ENCODE peak calls at places on chromosome 2, in eight cellular contexts. O is endothelial cell of umbilical vein; L is D721Med; B is BJ; H is CD8-positive, alpha-beta T cell; E is HFFc6; N is A549; F is MCF 10A. R is an unnamed sample.

GRCh38 chr2:84459944-84460429 is 907 bp upstream of the SUCLG1 start:
- DNase-seq in B (no peak), L (no peak), F (peak), O (no peak), N (peak), H (no peak), E (no peak), R (peak)

GRCh38 chr2:235444101-235444597 is 49.7 kb upstream of the AGAP1 start:
- DNase-seq in E (no peak), F (peak), L (no peak), B (no peak), O (no peak), H (no peak), N (no peak), R (no peak)

GRCh38 chr2:221501883-221502269 is 70.2 kb downstream of the EPHA4 start:
- DNase-seq in H (no peak), N (no peak), B (no peak), E (no peak), L (no peak), O (no peak), F (no peak), R (no peak)

GRCh38 chr2:69946351-69947077 is 14.9 kb downstream of the ASPRV1 start:
- DNase-seq in L (no peak), N (peak), B (peak), F (peak), E (peak), H (peak), O (peak), R (peak)

GRCh38 chr2:226308981-226309380 is 490.6 kb downstream of the IRS1 start:
- DNase-seq in H (no peak), N (no peak), E (peak), B (peak), F (no peak), O (no peak), L (no peak), R (peak)

GRCh38 chr2:1238571-1239138 is 174.6 kb upstream of the TPO start:
- DNase-seq in H (no peak), F (no peak), O (no peak), B (no peak), E (no peak), N (no peak), L (no peak), R (no peak)

GRCh38 chr2:133591164-133591563 is 22.9 kb upstream of the NCKAP5 start:
- DNase-seq in O (peak), H (no peak), N (no peak), L (no peak), B (no peak), E (no peak), F (no peak), R (no peak)

GRCh38 chr2:234165421-234165820 is 114.9 kb downstream of the SPP2 start:
- DNase-seq in L (no peak), H (no peak), B (peak), O (no peak), F (no peak), E (peak), N (no peak), R (peak)

GRCh38 chr2:8514748-8515389 is 167.0 kb upstream of the ID2 start:
- DNase-seq in E (no peak), N (no peak), H (no peak), B (no peak), F (no peak), L (no peak), O (no peak), R (no peak)

GRCh38 chr2:207239222-207239674 is 73.5 kb upstream of the KLF7 start:
- DNase-seq in L (no peak), H (no peak), B (peak), E (peak), F (peak), O (peak), N (no peak), R (peak)

GRCh38 chr2:19864369-19864768 is 37.4 kb downstream of the TTC32 start:
- DNase-seq in B (no peak), N (no peak), E (no peak), L (no peak), O (no peak), H (no peak), F (no peak), R (no peak)

GRCh38 chr2:5539281-5540211 is 152.6 kb upstream of the SOX11 start:
- DNase-seq in L (no peak), F (no peak), N (no peak), H (no peak), B (no peak), O (no peak), E (no peak), R (no peak)

GRCh38 chr2:105748564-105748963 is 3.9 kb downstream of the NCK2 start:
- DNase-seq in H (no peak), F (no peak), O (no peak), L (no peak), N (no peak), B (no peak), E (no peak), R (no peak)

GRCh38 chr2:48946444-48947048 is 191.0 kb upstream of the LHCGR start:
- DNase-seq in B (no peak), E (peak), L (peak), N (peak), F (peak), O (peak), H (peak), R (peak)

GRCh38 chr2:10123281-10123680 is 742 bp downstream of the RRM2 start:
- DNase-seq in O (no peak), F (no peak), N (no peak), B (no peak), E (no peak), H (no peak), L (no peak), R (peak)

GRCh38 chr2:232376713-232377112 is 1.8 kb upstream of the ALPP start:
- DNase-seq in H (no peak), N (no peak), E (no peak), B (no peak), O (no peak), F (no peak), L (no peak), R (no peak)

GRCh38 chr2:64640153-64641044 is 13.3 kb downstream of the SERTAD2 start:
- DNase-seq in H (no peak), L (no peak), O (no peak), B (no peak), N (no peak), E (peak), F (no peak), R (no peak)

GRCh38 chr2:47899915-47900314 is 6.4 kb downstream of the FBXO11 start:
- DNase-seq in B (no peak), E (no peak), F (no peak), L (no peak), H (no peak), O (peak), N (no peak), R (no peak)

GRCh38 chr2:170369894-170370293 is 191.9 kb downstream of the MYO3B start:
- DNase-seq in E (peak), F (peak), O (peak), B (no peak), L (no peak), H (no peak), N (peak), R (no peak)

GRCh38 chr2:187552959-187553681 is 1.1 kb downstream of the TFPI start:
- DNase-seq in F (peak), E (peak), N (no peak), H (no peak), O (peak), L (no peak), B (no peak), R (peak)

GRCh38 chr2:55133467-55134315 is 83.4 kb upstream of the RTN4 start:
- DNase-seq in F (peak), H (peak), B (no peak), E (no peak), N (no peak), L (no peak), O (peak), R (peak)

GRCh38 chr2:176081451-176081992 is 2.2 kb downstream of the EVX2 start:
- DNase-seq in N (no peak), F (no peak), O (no peak), H (no peak), L (no peak), E (no peak), B (no peak), R (no peak)

GRCh38 chr2:232457121-232458011 is 1.4 kb downstream of the ALPI start:
- DNase-seq in F (no peak), B (no peak), L (peak), N (no peak), O (no peak), H (no peak), E (no peak), R (no peak)

GRCh38 chr2:177127821-177128220 is 84.8 kb upstream of the HNRNPA3 start:
- DNase-seq in B (no peak), F (no peak), O (no peak), N (no peak), H (no peak), E (no peak), L (no peak), R (no peak)

GRCh38 chr2:183493060-183493459 is 368.8 kb downstream of the NUP35 start:
- DNase-seq in N (no peak), B (no peak), E (no peak), O (no peak), F (no peak), H (no peak), L (no peak), R (no peak)

GRCh38 chr2:129794116-129794515 is 185.3 kb upstream of the RAB6C start:
- DNase-seq in H (no peak), O (no peak), B (no peak), L (no peak), N (no peak), E (no peak), F (no peak), R (no peak)

GRCh38 chr2:46050027-46050426 is 247.2 kb upstream of the EPAS1 start:
- DNase-seq in L (no peak), O (no peak), B (no peak), N (no peak), H (no peak), F (no peak), E (no peak), R (no peak)

GRCh38 chr2:46053502-46054094 is 243.6 kb upstream of the EPAS1 start:
- DNase-seq in N (no peak), E (no peak), B (no peak), H (no peak), O (no peak), F (no peak), L (no peak), R (no peak)

GRCh38 chr2:46047280-46047679 is 249.9 kb upstream of the EPAS1 start:
- DNase-seq in B (no peak), O (peak), H (no peak), N (no peak), F (no peak), L (no peak), E (no peak), R (no peak)

GRCh38 chr2:46051103-46051502 is 246.1 kb upstream of the EPAS1 start:
- DNase-seq in E (no peak), O (no peak), N (no peak), L (no peak), B (no peak), F (no peak), H (no peak), R (no peak)

GRCh38 chr2:46050489-46050888 is 246.7 kb upstream of the EPAS1 start:
- DNase-seq in F (no peak), N (no peak), O (no peak), L (no peak), B (no peak), H (no peak), E (no peak), R (no peak)
- TF ChIP-seq CTCF in F (no peak), N (no peak), O (no peak), L (no peak), B (peak), H (no peak), E (peak), R (no peak)

DNA sequence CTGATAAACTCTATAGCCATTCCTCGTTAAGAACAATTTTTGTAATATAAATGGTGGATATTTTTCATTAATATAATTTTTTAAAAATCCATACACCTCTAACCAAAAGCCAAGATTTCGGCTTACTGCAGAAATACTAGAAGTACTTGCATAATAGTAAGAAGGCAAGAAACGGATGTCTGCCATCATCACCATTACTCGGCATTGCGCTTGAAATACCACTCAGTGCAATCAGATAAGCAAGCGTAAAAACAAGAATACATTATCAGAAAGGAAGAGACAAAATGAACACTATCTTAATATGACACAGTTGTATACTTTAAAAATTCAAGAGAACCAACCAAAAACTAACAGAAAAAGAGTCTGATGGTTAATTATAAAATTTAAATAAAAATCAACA is 15.2 kb upstream of the BOLA3 start:
- DNase-seq in N (no peak), B (no peak), H (no peak), L (no peak), E (no peak), F (no peak), O (no peak), R (no peak)
- TF ChIP-seq CTCF in N (no peak), B (no peak), H (no peak), L (no peak), E (no peak), F (no peak), O (no peak), R (no peak)

DNA sequence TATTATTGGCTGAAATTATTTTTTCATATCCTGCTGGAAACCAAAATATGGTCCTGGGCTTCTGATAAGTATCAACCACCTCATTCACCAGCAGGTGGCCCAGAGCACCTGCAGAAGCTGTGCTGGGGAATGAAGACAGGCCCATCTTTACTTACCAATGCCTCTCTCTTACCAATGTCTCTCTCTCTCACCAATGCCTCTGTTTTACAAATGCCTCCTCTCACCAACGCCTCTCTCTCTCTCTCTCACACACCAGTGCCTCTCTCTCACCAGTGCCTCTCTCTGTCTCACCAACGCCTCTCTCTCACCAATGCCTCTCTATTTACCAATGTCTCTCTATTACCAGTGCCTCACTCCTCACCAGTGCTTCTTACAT is 2.3 kb upstream of the MAL start:
- DNase-seq in L (no peak), B (no peak), E (no peak), H (peak), N (no peak), O (no peak), F (peak), R (no peak)
- TF ChIP-seq CTCF in L (no peak), B (no peak), E (no peak), H (peak), N (peak), O (no peak), F (no peak), R (no peak)

DNA sequence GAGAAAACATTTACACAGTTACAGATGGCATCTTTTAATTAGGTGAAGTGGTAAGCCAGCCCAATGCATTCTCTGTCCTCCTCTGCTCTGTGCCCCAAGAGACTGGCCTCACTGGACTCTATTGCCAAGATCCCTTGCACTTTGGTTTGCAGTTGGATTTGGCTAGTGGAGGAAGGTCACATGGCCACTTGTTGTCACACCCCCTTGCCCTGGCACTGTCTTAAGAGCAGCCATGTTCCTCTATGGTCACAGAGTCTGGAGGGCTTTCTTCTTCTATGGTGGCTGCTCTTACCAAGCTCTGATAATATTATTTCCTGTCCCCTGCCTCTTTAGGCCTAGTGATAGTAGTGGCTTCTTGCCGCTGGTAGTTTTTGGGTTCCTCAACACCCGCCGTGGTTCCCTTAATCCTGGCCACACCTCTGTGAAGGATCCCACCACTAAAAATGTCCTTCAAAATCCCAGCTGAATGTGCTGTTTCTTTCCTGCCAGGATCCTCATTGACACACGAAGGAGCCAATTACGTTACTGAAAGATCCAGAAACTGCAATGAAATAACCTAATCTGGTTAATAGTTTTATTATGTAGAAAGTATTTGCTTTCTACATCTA is 111.1 kb downstream of the CDC42EP3 start:
- DNase-seq in O (no peak), F (no peak), B (no peak), L (no peak), H (no peak), E (no peak), N (no peak), R (no peak)
- TF ChIP-seq CTCF in O (no peak), F (no peak), B (no peak), L (no peak), H (no peak), E (no peak), N (no peak), R (no peak)

GRCh38 chr2:173231042-173231441 is 123.6 kb upstream of the CDCA7 start:
- DNase-seq in N (no peak), B (no peak), O (peak), E (no peak), F (peak), H (no peak), L (no peak), R (no peak)

GRCh38 chr2:173229086-173229485 is 125.6 kb upstream of the CDCA7 start:
- DNase-seq in L (no peak), F (no peak), N (no peak), O (no peak), E (no peak), H (no peak), B (no peak), R (no peak)

GRCh38 chr2:173223880-173224279 is 130.8 kb upstream of the CDCA7 start:
- DNase-seq in F (no peak), B (no peak), L (no peak), N (no peak), O (no peak), H (no peak), E (no peak), R (no peak)

GRCh38 chr2:173230181-173230580 is 124.5 kb upstream of the CDCA7 start:
- DNase-seq in N (no peak), E (no peak), L (no peak), H (no peak), F (no peak), B (no peak), O (no peak), R (no peak)

GRCh38 chr2:173226899-173227692 is 127.6 kb upstream of the CDCA7 start:
- DNase-seq in E (no peak), B (no peak), L (no peak), F (no peak), N (no peak), O (no peak), H (no peak), R (no peak)
- TF ChIP-seq CTCF in E (no peak), B (no peak), L (no peak), F (no peak), N (no peak), O (no peak), H (no peak), R (no peak)

DNA sequence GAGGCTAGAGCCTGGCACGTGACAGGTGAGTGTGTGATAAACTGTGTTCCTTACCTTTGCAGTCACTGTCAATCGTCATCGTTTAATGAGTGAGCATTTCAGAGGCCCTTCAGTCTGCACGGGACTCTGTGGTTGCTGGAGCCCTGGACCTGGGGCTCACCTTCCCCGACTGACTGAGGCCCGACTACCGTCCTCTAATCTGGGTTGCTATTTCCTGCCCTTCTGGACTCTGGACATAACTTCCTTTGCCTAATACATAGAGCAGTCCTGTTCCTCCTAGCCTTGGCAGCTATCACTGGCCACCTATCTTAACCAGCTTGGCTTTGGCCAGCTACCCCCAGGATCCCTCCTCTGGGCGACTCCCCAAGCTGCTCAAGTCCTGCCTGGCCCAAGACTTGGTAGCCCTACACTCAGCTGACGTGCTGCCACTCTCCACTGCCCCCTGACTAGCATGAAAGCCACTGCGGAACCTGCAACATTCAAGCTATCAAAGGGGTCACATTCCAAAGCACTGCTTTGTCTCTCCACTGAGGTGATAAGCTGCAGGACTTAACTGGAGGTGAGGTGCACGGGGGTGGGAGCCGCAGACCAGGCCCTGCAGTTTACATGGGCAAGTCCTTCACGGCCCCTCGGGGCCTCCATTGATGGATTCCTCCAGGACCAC is 11.1 kb upstream of the RAB17 start:
- DNase-seq in F (no peak), H (no peak), B (no peak), L (no peak), E (no peak), N (no peak), O (no peak), R (no peak)
- TF ChIP-seq CTCF in F (no peak), H (no peak), B (no peak), L (no peak), E (peak), N (no peak), O (no peak), R (no peak)

GRCh38 chr2:159775006-159775405 is 23.0 kb downstream of the CD302 start:
- DNase-seq in O (no peak), F (no peak), N (no peak), L (no peak), H (no peak), B (no peak), E (no peak), R (no peak)
- TF ChIP-seq CTCF in O (no peak), F (no peak), N (no peak), L (no peak), H (no peak), B (no peak), E (peak), R (no peak)

DNA sequence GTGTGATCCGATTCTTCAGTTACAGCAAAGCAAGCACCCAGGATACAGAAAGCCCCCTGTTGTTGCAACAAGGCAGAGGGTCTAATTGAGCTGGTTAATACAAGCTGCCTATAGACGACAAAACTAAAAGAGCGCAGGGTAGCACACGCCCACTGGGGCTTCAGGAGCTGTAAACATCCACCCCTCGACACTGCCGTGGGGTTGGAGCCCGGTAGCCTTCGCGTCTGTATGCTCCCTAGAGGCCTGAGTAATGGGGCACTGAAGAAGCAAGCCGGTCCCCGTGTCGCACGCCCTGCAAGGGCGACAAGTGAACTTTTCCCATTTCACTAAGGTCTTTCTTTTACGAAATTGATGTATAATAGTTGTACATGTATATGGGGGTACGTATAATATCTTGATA is 24.7 kb upstream of the CHRNA1 start:
- DNase-seq in L (no peak), O (no peak), F (no peak), N (no peak), H (no peak), B (no peak), E (no peak), R (no peak)
- TF ChIP-seq CTCF in L (no peak), O (no peak), F (no peak), N (no peak), H (no peak), B (no peak), E (no peak), R (no peak)